ENCODE peak calls at places on chromosome 14, in ten cellular contexts. One of them, this sample, is unnamed.

GRCh38 chr14:104341532-104342434 is 203.4 kb downstream of the KIF26A start:
- DNase-seq in kidney: peak; percentile 78
- DNase-seq in iris pigment epithelial cell: peak; percentile 20
- DNase-seq in activated naive CD4-positive, alpha-beta T cell: no peak
- DNase-seq in C1 segment of cervical spinal cord: no peak
- DNase-seq in H54: peak; percentile 51
- DNase-seq in fibroblast of gingiva: no peak
- DNase-seq in mucosa of gallbladder: no peak
- DNase-seq in stimulated activated CD8-positive, alpha-beta memory T cell treated with anti-CD3 and anti-CD28 coated beads, Interleukin-7, amount 100 ng/mL, for 1 hour: no peak
- DNase-seq in dorsolateral prefrontal cortex: peak; percentile 26
- DNase-seq in this sample: no peak

GRCh38 chr14:61992139-61992538 is 229.9 kb downstream of the SNAPC1 start:
- DNase-seq in iris pigment epithelial cell: no peak
- DNase-seq in H54: no peak
- DNase-seq in C1 segment of cervical spinal cord: no peak
- DNase-seq in mucosa of gallbladder: no peak
- DNase-seq in kidney: no peak
- DNase-seq in stimulated activated CD8-positive, alpha-beta memory T cell treated with anti-CD3 and anti-CD28 coated beads, Interleukin-7, amount 100 ng/mL, for 1 hour: no peak
- DNase-seq in fibroblast of gingiva: no peak
- DNase-seq in dorsolateral prefrontal cortex: no peak
- DNase-seq in activated naive CD4-positive, alpha-beta T cell: no peak
- DNase-seq in this sample: no peak

GRCh38 chr14:100577321-100577985 is 9.8 kb downstream of the BEGAIN start:
- DNase-seq in fibroblast of gingiva: no peak
- DNase-seq in mucosa of gallbladder: no peak
- DNase-seq in kidney: peak; percentile 71
- DNase-seq in dorsolateral prefrontal cortex: peak; percentile 36
- DNase-seq in iris pigment epithelial cell: no peak
- DNase-seq in stimulated activated CD8-positive, alpha-beta memory T cell treated with anti-CD3 and anti-CD28 coated beads, Interleukin-7, amount 100 ng/mL, for 1 hour: no peak
- DNase-seq in activated naive CD4-positive, alpha-beta T cell: no peak
- DNase-seq in C1 segment of cervical spinal cord: no peak
- DNase-seq in H54: no peak
- DNase-seq in this sample: no peak

GRCh38 chr14:65131176-65131765 is 29.0 kb upstream of the MAX start:
- DNase-seq in mucosa of gallbladder: no peak
- DNase-seq in C1 segment of cervical spinal cord: no peak
- DNase-seq in dorsolateral prefrontal cortex: no peak
- DNase-seq in fibroblast of gingiva: no peak
- DNase-seq in H54: no peak
- DNase-seq in activated naive CD4-positive, alpha-beta T cell: no peak
- DNase-seq in stimulated activated CD8-positive, alpha-beta memory T cell treated with anti-CD3 and anti-CD28 coated beads, Interleukin-7, amount 100 ng/mL, for 1 hour: no peak
- DNase-seq in iris pigment epithelial cell: peak; percentile 49
- DNase-seq in kidney: no peak
- DNase-seq in this sample: no peak

GRCh38 chr14:73097421-73097820 is 38.9 kb upstream of the PSEN1 start:
- DNase-seq in dorsolateral prefrontal cortex: no peak
- DNase-seq in stimulated activated CD8-positive, alpha-beta memory T cell treated with anti-CD3 and anti-CD28 coated beads, Interleukin-7, amount 100 ng/mL, for 1 hour: no peak
- DNase-seq in fibroblast of gingiva: no peak
- DNase-seq in C1 segment of cervical spinal cord: no peak
- DNase-seq in mucosa of gallbladder: no peak
- DNase-seq in H54: no peak
- DNase-seq in activated naive CD4-positive, alpha-beta T cell: no peak
- DNase-seq in kidney: no peak
- DNase-seq in iris pigment epithelial cell: no peak
- DNase-seq in this sample: no peak

GRCh38 chr14:101357038-101357437 is 204.3 kb upstream of the DIO3 start:
- DNase-seq in dorsolateral prefrontal cortex: no peak
- DNase-seq in kidney: no peak
- DNase-seq in iris pigment epithelial cell: no peak
- DNase-seq in H54: no peak
- DNase-seq in fibroblast of gingiva: no peak
- DNase-seq in C1 segment of cervical spinal cord: no peak
- DNase-seq in stimulated activated CD8-positive, alpha-beta memory T cell treated with anti-CD3 and anti-CD28 coated beads, Interleukin-7, amount 100 ng/mL, for 1 hour: no peak
- DNase-seq in mucosa of gallbladder: no peak
- DNase-seq in activated naive CD4-positive, alpha-beta T cell: no peak
- DNase-seq in this sample: no peak

GRCh38 chr14:56125772-56126411 is 7.7 kb downstream of the PELI2 start:
- DNase-seq in dorsolateral prefrontal cortex: no peak
- DNase-seq in activated naive CD4-positive, alpha-beta T cell: no peak
- DNase-seq in mucosa of gallbladder: no peak
- DNase-seq in kidney: no peak
- DNase-seq in stimulated activated CD8-positive, alpha-beta memory T cell treated with anti-CD3 and anti-CD28 coated beads, Interleukin-7, amount 100 ng/mL, for 1 hour: no peak
- DNase-seq in fibroblast of gingiva: no peak
- DNase-seq in iris pigment epithelial cell: no peak
- DNase-seq in H54: no peak
- DNase-seq in C1 segment of cervical spinal cord: no peak
- DNase-seq in this sample: no peak

GRCh38 chr14:43765474-43765873 is 741.6 kb downstream of the FSCB start:
- DNase-seq in dorsolateral prefrontal cortex: no peak
- DNase-seq in iris pigment epithelial cell: peak; percentile 1
- DNase-seq in kidney: no peak
- DNase-seq in activated naive CD4-positive, alpha-beta T cell: no peak
- DNase-seq in stimulated activated CD8-positive, alpha-beta memory T cell treated with anti-CD3 and anti-CD28 coated beads, Interleukin-7, amount 100 ng/mL, for 1 hour: no peak
- DNase-seq in fibroblast of gingiva: no peak
- DNase-seq in H54: no peak
- DNase-seq in mucosa of gallbladder: no peak
- DNase-seq in C1 segment of cervical spinal cord: no peak
- DNase-seq in this sample: no peak

GRCh38 chr14:68501621-68502052 is 291.2 kb downstream of the ZFP36L1 start:
- DNase-seq in C1 segment of cervical spinal cord: no peak
- DNase-seq in stimulated activated CD8-positive, alpha-beta memory T cell treated with anti-CD3 and anti-CD28 coated beads, Interleukin-7, amount 100 ng/mL, for 1 hour: no peak
- DNase-seq in H54: no peak
- DNase-seq in iris pigment epithelial cell: no peak
- DNase-seq in fibroblast of gingiva: no peak
- DNase-seq in dorsolateral prefrontal cortex: no peak
- DNase-seq in mucosa of gallbladder: peak; percentile 42
- DNase-seq in activated naive CD4-positive, alpha-beta T cell: no peak
- DNase-seq in kidney: peak; percentile 94
- DNase-seq in this sample: no peak

GRCh38 chr14:62144863-62145262 is 382.6 kb downstream of the SNAPC1 start:
- DNase-seq in mucosa of gallbladder: no peak
- DNase-seq in activated naive CD4-positive, alpha-beta T cell: no peak
- DNase-seq in C1 segment of cervical spinal cord: no peak
- DNase-seq in iris pigment epithelial cell: no peak
- DNase-seq in H54: no peak
- DNase-seq in stimulated activated CD8-positive, alpha-beta memory T cell treated with anti-CD3 and anti-CD28 coated beads, Interleukin-7, amount 100 ng/mL, for 1 hour: no peak
- DNase-seq in fibroblast of gingiva: no peak
- DNase-seq in dorsolateral prefrontal cortex: no peak
- DNase-seq in kidney: no peak
- DNase-seq in this sample: no peak

GRCh38 chr14:105528859-105529505 is 2.6 kb downstream of the TMEM121 start:
- DNase-seq in C1 segment of cervical spinal cord: no peak
- DNase-seq in stimulated activated CD8-positive, alpha-beta memory T cell treated with anti-CD3 and anti-CD28 coated beads, Interleukin-7, amount 100 ng/mL, for 1 hour: no peak
- DNase-seq in dorsolateral prefrontal cortex: no peak
- DNase-seq in iris pigment epithelial cell: no peak
- DNase-seq in kidney: peak; percentile 79
- DNase-seq in activated naive CD4-positive, alpha-beta T cell: peak; percentile 34
- DNase-seq in H54: no peak
- DNase-seq in fibroblast of gingiva: no peak
- DNase-seq in mucosa of gallbladder: no peak
- DNase-seq in this sample: peak; percentile 63

GRCh38 chr14:60311417-60311816 is 62.4 kb downstream of the PPM1A start:
- DNase-seq in H54: no peak
- DNase-seq in iris pigment epithelial cell: peak; percentile 66
- DNase-seq in dorsolateral prefrontal cortex: no peak
- DNase-seq in stimulated activated CD8-positive, alpha-beta memory T cell treated with anti-CD3 and anti-CD28 coated beads, Interleukin-7, amount 100 ng/mL, for 1 hour: no peak
- DNase-seq in fibroblast of gingiva: peak; percentile 70
- DNase-seq in activated naive CD4-positive, alpha-beta T cell: no peak
- DNase-seq in kidney: no peak
- DNase-seq in C1 segment of cervical spinal cord: no peak
- DNase-seq in mucosa of gallbladder: peak; percentile 34
- DNase-seq in this sample: no peak

GRCh38 chr14:99389171-99389826 is 91.4 kb downstream of the SETD3 start:
- DNase-seq in H54: peak; percentile 38
- DNase-seq in dorsolateral prefrontal cortex: no peak
- DNase-seq in C1 segment of cervical spinal cord: no peak
- DNase-seq in mucosa of gallbladder: no peak
- DNase-seq in iris pigment epithelial cell: peak; percentile 37
- DNase-seq in stimulated activated CD8-positive, alpha-beta memory T cell treated with anti-CD3 and anti-CD28 coated beads, Interleukin-7, amount 100 ng/mL, for 1 hour: no peak
- DNase-seq in activated naive CD4-positive, alpha-beta T cell: no peak
- DNase-seq in kidney: no peak
- DNase-seq in fibroblast of gingiva: no peak
- DNase-seq in this sample: no peak

GRCh38 chr14:104724981-104725771 is 1.1 kb downstream of the ADSS1 start:
- DNase-seq in activated naive CD4-positive, alpha-beta T cell: no peak
- DNase-seq in kidney: no peak
- DNase-seq in H54: no peak
- DNase-seq in iris pigment epithelial cell: peak; percentile 43
- DNase-seq in mucosa of gallbladder: peak; percentile 42
- DNase-seq in C1 segment of cervical spinal cord: peak; percentile 37
- DNase-seq in fibroblast of gingiva: peak; percentile 49
- DNase-seq in dorsolateral prefrontal cortex: no peak
- DNase-seq in stimulated activated CD8-positive, alpha-beta memory T cell treated with anti-CD3 and anti-CD28 coated beads, Interleukin-7, amount 100 ng/mL, for 1 hour: no peak
- DNase-seq in this sample: peak; percentile 69

GRCh38 chr14:99564256-99564902 is 39.6 kb downstream of the CCDC85C start:
- DNase-seq in fibroblast of gingiva: peak; percentile 39
- DNase-seq in dorsolateral prefrontal cortex: no peak
- DNase-seq in H54: no peak
- DNase-seq in iris pigment epithelial cell: peak; percentile 51
- DNase-seq in kidney: no peak
- DNase-seq in stimulated activated CD8-positive, alpha-beta memory T cell treated with anti-CD3 and anti-CD28 coated beads, Interleukin-7, amount 100 ng/mL, for 1 hour: no peak
- DNase-seq in activated naive CD4-positive, alpha-beta T cell: no peak
- DNase-seq in C1 segment of cervical spinal cord: peak; percentile 23
- DNase-seq in mucosa of gallbladder: peak; percentile 79
- DNase-seq in this sample: no peak

GRCh38 chr14:33516898-33517436 is 433.9 kb downstream of the EGLN3 start:
- DNase-seq in fibroblast of gingiva: no peak
- DNase-seq in C1 segment of cervical spinal cord: no peak
- DNase-seq in dorsolateral prefrontal cortex: no peak
- DNase-seq in stimulated activated CD8-positive, alpha-beta memory T cell treated with anti-CD3 and anti-CD28 coated beads, Interleukin-7, amount 100 ng/mL, for 1 hour: no peak
- DNase-seq in activated naive CD4-positive, alpha-beta T cell: no peak
- DNase-seq in H54: no peak
- DNase-seq in kidney: no peak
- DNase-seq in mucosa of gallbladder: no peak
- DNase-seq in iris pigment epithelial cell: peak; percentile 43
- DNase-seq in this sample: no peak

GRCh38 chr14:101929946-101930345 is 34.4 kb upstream of the DYNC1H1 start:
- DNase-seq in kidney: no peak
- DNase-seq in activated naive CD4-positive, alpha-beta T cell: no peak
- DNase-seq in dorsolateral prefrontal cortex: peak; percentile 24
- DNase-seq in stimulated activated CD8-positive, alpha-beta memory T cell treated with anti-CD3 and anti-CD28 coated beads, Interleukin-7, amount 100 ng/mL, for 1 hour: no peak
- DNase-seq in C1 segment of cervical spinal cord: no peak
- DNase-seq in iris pigment epithelial cell: no peak
- DNase-seq in fibroblast of gingiva: no peak
- DNase-seq in mucosa of gallbladder: no peak
- DNase-seq in H54: no peak
- DNase-seq in this sample: no peak

GRCh38 chr14:67766035-67766680 is 50.2 kb downstream of the ZFYVE26 start:
- DNase-seq in iris pigment epithelial cell: no peak
- DNase-seq in stimulated activated CD8-positive, alpha-beta memory T cell treated with anti-CD3 and anti-CD28 coated beads, Interleukin-7, amount 100 ng/mL, for 1 hour: no peak
- DNase-seq in mucosa of gallbladder: peak; percentile 22
- DNase-seq in fibroblast of gingiva: no peak
- DNase-seq in H54: no peak
- DNase-seq in C1 segment of cervical spinal cord: no peak
- DNase-seq in kidney: no peak
- DNase-seq in activated naive CD4-positive, alpha-beta T cell: no peak
- DNase-seq in dorsolateral prefrontal cortex: no peak
- DNase-seq in this sample: no peak

GRCh38 chr14:93949511-93950075 is 22.4 kb downstream of the FAM181A start:
- DNase-seq in mucosa of gallbladder: no peak
- DNase-seq in dorsolateral prefrontal cortex: no peak
- DNase-seq in activated naive CD4-positive, alpha-beta T cell: no peak
- DNase-seq in fibroblast of gingiva: no peak
- DNase-seq in H54: no peak
- DNase-seq in iris pigment epithelial cell: no peak
- DNase-seq in kidney: no peak
- DNase-seq in C1 segment of cervical spinal cord: no peak
- DNase-seq in stimulated activated CD8-positive, alpha-beta memory T cell treated with anti-CD3 and anti-CD28 coated beads, Interleukin-7, amount 100 ng/mL, for 1 hour: no peak
- DNase-seq in this sample: no peak

GRCh38 chr14:31884776-31885379 is 192.2 kb upstream of the ARHGAP5 start:
- DNase-seq in iris pigment epithelial cell: peak; percentile 71
- DNase-seq in mucosa of gallbladder: no peak
- DNase-seq in H54: no peak
- DNase-seq in activated naive CD4-positive, alpha-beta T cell: no peak
- DNase-seq in dorsolateral prefrontal cortex: no peak
- DNase-seq in C1 segment of cervical spinal cord: no peak
- DNase-seq in fibroblast of gingiva: no peak
- DNase-seq in stimulated activated CD8-positive, alpha-beta memory T cell treated with anti-CD3 and anti-CD28 coated beads, Interleukin-7, amount 100 ng/mL, for 1 hour: no peak
- DNase-seq in kidney: no peak
- DNase-seq in this sample: no peak

GRCh38 chr14:60724080-60724618 is at the start of gene SIX4:
- DNase-seq in fibroblast of gingiva: peak; percentile 89
- DNase-seq in stimulated activated CD8-positive, alpha-beta memory T cell treated with anti-CD3 and anti-CD28 coated beads, Interleukin-7, amount 100 ng/mL, for 1 hour: no peak
- DNase-seq in H54: peak; percentile 62
- DNase-seq in iris pigment epithelial cell: peak; percentile 92
- DNase-seq in dorsolateral prefrontal cortex: peak; percentile 75
- DNase-seq in mucosa of gallbladder: peak; percentile 70
- DNase-seq in C1 segment of cervical spinal cord: no peak
- DNase-seq in activated naive CD4-positive, alpha-beta T cell: no peak
- DNase-seq in kidney: peak; percentile 82
- DNase-seq in this sample: peak; percentile 54

GRCh38 chr14:70052990-70053389 is 135.8 kb downstream of the SLC8A3 start:
- DNase-seq in iris pigment epithelial cell: peak; percentile 28
- DNase-seq in kidney: no peak
- DNase-seq in C1 segment of cervical spinal cord: no peak
- DNase-seq in dorsolateral prefrontal cortex: no peak
- DNase-seq in mucosa of gallbladder: peak; percentile 48
- DNase-seq in H54: no peak
- DNase-seq in fibroblast of gingiva: no peak
- DNase-seq in activated naive CD4-positive, alpha-beta T cell: no peak
- DNase-seq in stimulated activated CD8-positive, alpha-beta memory T cell treated with anti-CD3 and anti-CD28 coated beads, Interleukin-7, amount 100 ng/mL, for 1 hour: no peak
- DNase-seq in this sample: no peak

GRCh38 chr14:99202516-99202915 is 69.5 kb downstream of the BCL11B start:
- DNase-seq in activated naive CD4-positive, alpha-beta T cell: no peak
- DNase-seq in mucosa of gallbladder: no peak
- DNase-seq in H54: no peak
- DNase-seq in stimulated activated CD8-positive, alpha-beta memory T cell treated with anti-CD3 and anti-CD28 coated beads, Interleukin-7, amount 100 ng/mL, for 1 hour: no peak
- DNase-seq in iris pigment epithelial cell: no peak
- DNase-seq in fibroblast of gingiva: no peak
- DNase-seq in dorsolateral prefrontal cortex: no peak
- DNase-seq in C1 segment of cervical spinal cord: no peak
- DNase-seq in kidney: no peak
- DNase-seq in this sample: no peak

GRCh38 chr14:31106768-31107167 is 80.6 kb upstream of the STRN3 start:
- DNase-seq in H54: no peak
- DNase-seq in dorsolateral prefrontal cortex: no peak
- DNase-seq in fibroblast of gingiva: no peak
- DNase-seq in stimulated activated CD8-positive, alpha-beta memory T cell treated with anti-CD3 and anti-CD28 coated beads, Interleukin-7, amount 100 ng/mL, for 1 hour: no peak
- DNase-seq in C1 segment of cervical spinal cord: no peak
- DNase-seq in mucosa of gallbladder: no peak
- DNase-seq in activated naive CD4-positive, alpha-beta T cell: no peak
- DNase-seq in kidney: no peak
- DNase-seq in iris pigment epithelial cell: peak; percentile 70
- DNase-seq in this sample: no peak

GRCh38 chr14:77878783-77879182 is 78.9 kb downstream of the ADCK1 start:
- DNase-seq in mucosa of gallbladder: no peak
- DNase-seq in dorsolateral prefrontal cortex: no peak
- DNase-seq in fibroblast of gingiva: no peak
- DNase-seq in stimulated activated CD8-positive, alpha-beta memory T cell treated with anti-CD3 and anti-CD28 coated beads, Interleukin-7, amount 100 ng/mL, for 1 hour: no peak
- DNase-seq in activated naive CD4-positive, alpha-beta T cell: no peak
- DNase-seq in kidney: no peak
- DNase-seq in iris pigment epithelial cell: no peak
- DNase-seq in C1 segment of cervical spinal cord: no peak
- DNase-seq in H54: no peak
- DNase-seq in this sample: no peak

GRCh38 chr14:34053666-34054065 is 102.8 kb upstream of the EGLN3 start:
- DNase-seq in kidney: no peak
- DNase-seq in stimulated activated CD8-positive, alpha-beta memory T cell treated with anti-CD3 and anti-CD28 coated beads, Interleukin-7, amount 100 ng/mL, for 1 hour: no peak
- DNase-seq in dorsolateral prefrontal cortex: no peak
- DNase-seq in iris pigment epithelial cell: no peak
- DNase-seq in C1 segment of cervical spinal cord: no peak
- DNase-seq in fibroblast of gingiva: no peak
- DNase-seq in mucosa of gallbladder: peak; percentile 39
- DNase-seq in H54: no peak
- DNase-seq in activated naive CD4-positive, alpha-beta T cell: no peak
- DNase-seq in this sample: no peak

GRCh38 chr14:55624913-55625312 is 44.9 kb downstream of the KTN1 start:
- DNase-seq in mucosa of gallbladder: no peak
- DNase-seq in dorsolateral prefrontal cortex: no peak
- DNase-seq in fibroblast of gingiva: no peak
- DNase-seq in H54: no peak
- DNase-seq in iris pigment epithelial cell: no peak
- DNase-seq in activated naive CD4-positive, alpha-beta T cell: no peak
- DNase-seq in stimulated activated CD8-positive, alpha-beta memory T cell treated with anti-CD3 and anti-CD28 coated beads, Interleukin-7, amount 100 ng/mL, for 1 hour: no peak
- DNase-seq in kidney: no peak
- DNase-seq in C1 segment of cervical spinal cord: no peak
- DNase-seq in this sample: no peak

GRCh38 chr14:101465795-101466448 is 95.4 kb upstream of the DIO3 start:
- DNase-seq in mucosa of gallbladder: no peak
- DNase-seq in C1 segment of cervical spinal cord: no peak
- DNase-seq in kidney: peak; percentile 43
- DNase-seq in activated naive CD4-positive, alpha-beta T cell: no peak
- DNase-seq in fibroblast of gingiva: no peak
- DNase-seq in dorsolateral prefrontal cortex: no peak
- DNase-seq in iris pigment epithelial cell: no peak
- DNase-seq in H54: no peak
- DNase-seq in stimulated activated CD8-positive, alpha-beta memory T cell treated with anti-CD3 and anti-CD28 coated beads, Interleukin-7, amount 100 ng/mL, for 1 hour: no peak
- DNase-seq in this sample: no peak

This sample was measured in frontal cortex.